ENCODE peak calls at places on chromosome 15, in seven cellular contexts. K, L, Y, N, S, C and F are unnamed samples. For H3K27me3, H3K4me1 and H3K36me3, the result is how much of the 10 kb centered on the place peaks cover.

GRCh38 chr15:86892774-86893449 is 813.2 kb downstream of the AGBL1 start:
- DNase-seq in K (no peak), L (no peak), Y (peak), N (no peak), S (no peak), C (no peak), F (no peak)

GRCh38 chr15:65318870-65319356 is 14.4 kb downstream of the RNU5B-1 start:
- DNase-seq in K (peak), L (peak), Y (peak), N (peak), S (peak), C (no peak), F (no peak)

GRCh38 chr15:70241031-70241430 is 143.3 kb upstream of the TLE3 start:
- DNase-seq in K (no peak), L (no peak), Y (no peak), N (no peak), S (peak), C (no peak), F (no peak)

GRCh38 chr15:58766290-58766689 is 4.8 kb upstream of the MINDY2 start:
- DNase-seq in K (no peak), L (no peak), Y (no peak), N (no peak), S (no peak), C (no peak), F (no peak)

GRCh38 chr15:94526071-94526689 is 294.8 kb downstream of the MCTP2 start:
- DNase-seq in K (no peak), L (no peak), Y (peak), N (no peak), S (no peak), C (no peak), F (peak)

GRCh38 chr15:80179025-80179759 is 26.4 kb downstream of the FAH start:
- DNase-seq in K (no peak), L (no peak), Y (peak), N (no peak), S (no peak), C (no peak), F (no peak)

GRCh38 chr15:80615783-80616391 is 79.2 kb upstream of the ABHD17C start:
- DNase-seq in K (no peak), L (peak), Y (peak), N (no peak), S (peak), C (peak), F (no peak)

GRCh38 chr15:34336947-34337556 is 529 bp downstream of the SLC12A6 start:
- DNase-seq in K (no peak), L (no peak), Y (no peak), N (no peak), S (no peak), C (no peak), F (no peak)

GRCh38 chr15:34993877-34994276 is 5.8 kb upstream of the ZNF770 start:
- DNase-seq in K (no peak), L (no peak), Y (no peak), N (no peak), S (no peak), C (no peak), F (no peak)

GRCh38 chr15:70048578-70048977 is 49.1 kb downstream of the TLE3 start:
- DNase-seq in K (no peak), L (peak), Y (no peak), N (no peak), S (peak), C (no peak), F (no peak)

GRCh38 chr15:71448688-71449114 is 333.4 kb downstream of the THSD4 start:
- DNase-seq in K (peak), L (no peak), Y (peak), N (no peak), S (peak), C (no peak), F (peak)

GRCh38 chr15:67967871-67968423 is 86.2 kb upstream of the PIAS1 start:
- DNase-seq in K (peak), L (peak), Y (peak), N (no peak), S (peak), C (no peak), F (peak)

GRCh38 chr15:41017051-41017735 is 63.9 kb downstream of the CHAC1 start:
- DNase-seq in K (no peak), L (no peak), Y (peak), N (no peak), S (no peak), C (no peak), F (no peak)

GRCh38 chr15:27714675-27715074 is 384.4 kb downstream of the OCA2 start:
- DNase-seq in K (no peak), L (no peak), Y (no peak), N (no peak), S (no peak), C (no peak), F (peak)

GRCh38 chr15:43541785-43542184 is 24.4 kb downstream of the MAP1A start:
- DNase-seq in K (no peak), L (no peak), Y (peak), N (no peak), S (no peak), C (no peak), F (no peak)

GRCh38 chr15:79032656-79033055 is 57.9 kb downstream of the RASGRF1 start:
- DNase-seq in K (no peak), L (no peak), Y (no peak), N (no peak), S (no peak), C (no peak), F (no peak)

GRCh38 chr15:42368096-42368495 is 8.8 kb downstream of the CAPN3 start:
- DNase-seq in K (no peak), L (no peak), Y (no peak), N (no peak), S (no peak), C (no peak), F (no peak)

GRCh38 chr15:68681836-68682235 is 103.0 kb downstream of the CORO2B start:
- DNase-seq in K (no peak), L (no peak), Y (no peak), N (no peak), S (no peak), C (no peak), F (no peak)

GRCh38 chr15:31456329-31457060 is 129.9 kb downstream of the KLF13 start:
- DNase-seq in K (no peak), L (no peak), Y (no peak), N (no peak), S (no peak), C (no peak), F (no peak)

GRCh38 chr15:64462492-64462891 is 2.1 kb downstream of the ZNF609 start:
- DNase-seq in K (no peak), L (no peak), Y (no peak), N (no peak), S (no peak), C (no peak), F (no peak)

GRCh38 chr15:67822537-67823370 is 2.6 kb upstream of the SKOR1 start:
- DNase-seq in K (no peak), L (peak), Y (no peak), N (no peak), S (no peak), C (no peak), F (no peak)

GRCh38 chr15:59413577-59413976 is 24.4 kb upstream of the FAM81A start:
- DNase-seq in K (no peak), L (no peak), Y (no peak), N (no peak), S (no peak), C (no peak), F (no peak)

GRCh38 chr15:42157981-42158765 is 1.7 kb upstream of the PLA2G4F start:
- DNase-seq in K (no peak), L (no peak), Y (peak), N (no peak), S (peak), C (no peak), F (no peak)

GRCh38 chr15:68783226-68784054 is 37.3 kb downstream of the ANP32A start:
- DNase-seq in K (no peak), L (no peak), Y (peak), N (peak), S (no peak), C (no peak), F (peak)

GRCh38 chr15:80550219-80550909 is 144.7 kb upstream of the ABHD17C start:
- DNase-seq in K (no peak), L (no peak), Y (peak), N (no peak), S (no peak), C (peak), F (no peak)

GRCh38 chr15:63389902-63390301 is 8.3 kb upstream of the CA12 start:
- DNase-seq in K (no peak), L (no peak), Y (no peak), N (no peak), S (peak), C (no peak), F (no peak)

GRCh38 chr15:79172032-79172481 is 81.5 kb upstream of the RASGRF1 start:
- DNase-seq in K (no peak), L (no peak), Y (no peak), N (no peak), S (no peak), C (no peak), F (no peak)

GRCh38 chr15:82298032-82298431 is 35.4 kb downstream of the SAXO2 start:
- DNase-seq in K (no peak), L (no peak), Y (no peak), N (no peak), S (no peak), C (peak), F (no peak)

GRCh38 chr15:55782901-55783300 is 39.9 kb upstream of the PRTG start:
- DNase-seq in K (no peak), L (no peak), Y (no peak), N (no peak), S (no peak), C (no peak), F (no peak)

GRCh38 chr15:69414702-69415161 is 583 bp downstream of the KIF23 start:
- DNase-seq in K (peak), L (no peak), Y (peak), N (no peak), S (no peak), C (no peak), F (no peak)

GRCh38 chr15:95840004-95840403 is 490.5 kb upstream of the NR2F2 start:
- DNase-seq in K (peak), L (peak), Y (peak), N (no peak), S (peak), C (no peak), F (no peak)

GRCh38 chr15:74783808-74784175 is 1.9 kb downstream of the CSK start:
- DNase-seq in K (no peak), L (no peak), Y (no peak), N (no peak), S (no peak), C (no peak), F (no peak)

GRCh38 chr15:74784426-74784825 is 2.5 kb downstream of the CSK start:
- DNase-seq in K (no peak), L (no peak), Y (no peak), N (no peak), S (no peak), C (no peak), F (no peak)

GRCh38 chr15:74785716-74786032 is 3.8 kb downstream of the CSK start:
- DNase-seq in K (no peak), L (no peak), Y (no peak), N (no peak), S (no peak), C (no peak), F (no peak)

GRCh38 chr15:74786659-74787165 is 4.8 kb downstream of the CSK start:
- DNase-seq in K (no peak), L (peak), Y (no peak), N (no peak), S (no peak), C (no peak), F (no peak)

GRCh38 chr15:74784854-74785715 is 3.2 kb downstream of the CSK start:
- DNase-seq in K (no peak), L (no peak), Y (no peak), N (no peak), S (no peak), C (no peak), F (no peak)
- H3K27me3 ChIP-seq in K (under half), L (under half), Y (under half), N (under half), S (under half), C (under half), F (under half)

DNA sequence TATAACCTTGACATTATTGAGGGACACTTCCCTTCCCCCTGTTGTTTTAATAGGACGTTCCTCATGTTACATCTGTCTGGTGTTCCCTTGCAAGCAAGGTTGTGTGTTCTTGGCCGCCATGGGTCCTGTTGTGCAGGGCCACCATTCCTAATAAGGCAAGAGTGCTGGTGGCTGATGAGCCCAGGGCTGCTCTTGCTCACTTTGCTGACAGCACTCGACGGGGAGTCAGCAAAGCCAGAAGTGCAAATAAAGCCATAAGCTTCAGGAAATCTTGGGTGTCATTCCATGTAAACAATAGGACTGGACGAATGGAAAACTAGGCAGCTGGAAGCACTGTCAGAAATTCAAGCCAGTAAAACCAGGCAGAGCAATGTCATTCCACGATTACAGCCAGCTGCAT is 75.8 kb downstream of the SQOR start:
- DNase-seq in K (no peak), L (no peak), Y (peak), N (no peak), S (no peak), C (no peak), F (no peak)
- H3K4me1 ChIP-seq in K (under half), L (under half), Y (under half), N (under half), S (under half), C (under half), F (under half)

DNA sequence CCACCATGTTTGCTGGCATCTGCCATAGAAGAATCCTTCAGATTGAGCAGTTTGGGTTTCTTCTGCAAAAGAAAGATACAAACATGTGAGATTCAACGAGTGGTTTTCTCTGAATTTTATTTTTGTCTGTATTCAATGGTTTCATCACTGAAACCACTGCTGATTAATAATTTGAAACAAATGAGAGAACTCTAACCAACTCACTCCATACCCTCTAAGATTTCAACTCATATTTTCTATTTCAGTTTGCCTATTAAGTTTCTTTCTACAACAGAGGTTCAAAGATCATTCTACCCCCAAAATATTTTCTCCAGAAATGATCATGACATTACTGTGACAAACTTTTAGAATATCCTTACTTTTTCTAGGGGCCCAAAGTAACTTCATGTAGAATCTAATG is 38.7 kb upstream of the MAN2C1 start:
- DNase-seq in K (no peak), L (no peak), Y (no peak), N (no peak), S (no peak), C (no peak), F (no peak)
- H3K36me3 ChIP-seq in K (half or more), L (half or more), Y (half or more), N (half or more), S (under half), C (half or more), F (under half)

GRCh38 chr15:77838061-77838460 is 205.3 kb upstream of the LINGO1 start:
- DNase-seq in K (no peak), L (no peak), Y (no peak), N (no peak), S (no peak), C (no peak), F (no peak)
- H3K27me3 ChIP-seq in K (under half), L (under half), Y (under half), N (under half), S (under half), C (under half), F (under half)

DNA sequence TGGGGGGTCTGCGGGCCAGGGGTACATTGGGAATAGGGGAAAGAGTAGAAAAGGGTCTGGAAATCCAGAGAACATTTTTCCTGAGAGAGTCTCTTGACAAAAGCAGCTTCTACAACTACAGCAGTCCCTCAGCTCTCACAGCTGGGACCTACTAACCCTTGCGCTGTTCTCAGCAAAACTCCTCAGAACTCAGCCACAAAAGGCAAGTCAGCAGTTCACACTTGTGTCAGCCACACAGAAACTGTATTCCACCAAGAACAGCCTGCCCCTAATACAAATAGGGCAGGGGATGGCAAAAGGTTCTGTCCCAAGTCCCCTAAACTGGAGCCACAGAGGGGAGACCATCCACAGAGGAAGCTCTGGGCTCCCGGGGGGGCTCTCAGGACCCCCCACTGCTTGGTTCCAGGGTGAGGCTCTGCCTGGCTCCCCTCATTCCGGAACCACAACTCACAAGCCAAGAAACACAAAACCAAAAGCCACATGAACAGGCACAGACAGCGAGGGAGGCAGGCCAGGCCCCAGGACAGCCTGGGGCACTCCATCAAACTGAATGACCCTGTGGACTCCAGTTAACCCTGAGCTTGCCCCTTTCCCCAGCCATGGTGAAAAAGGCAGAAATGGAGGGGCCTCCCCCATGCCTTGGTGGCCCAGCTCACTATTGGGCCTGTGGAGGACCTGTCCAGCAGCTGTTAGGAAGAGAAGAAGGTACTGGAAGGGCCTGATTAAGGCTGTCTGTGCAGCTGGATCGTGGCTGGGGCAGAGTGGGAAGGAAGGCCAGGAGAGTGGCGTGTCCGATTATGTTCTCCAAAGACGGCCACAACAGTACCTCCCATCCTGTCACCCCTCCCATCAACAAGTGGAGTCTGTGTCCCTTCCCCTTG is 162.0 kb downstream of the CHSY1 start:
- DNase-seq in K (no peak), L (no peak), Y (no peak), N (no peak), S (no peak), C (no peak), F (no peak)
- H3K4me1 ChIP-seq in K (under half), L (under half), Y (under half), N (under half), S (under half), C (under half), F (under half)

GRCh38 chr15:99614749-99615288 is 49.0 kb downstream of the MEF2A start:
- DNase-seq in K (no peak), L (no peak), Y (peak), N (no peak), S (no peak), C (no peak), F (no peak)
- H3K36me3 ChIP-seq in K (under half), L (under half), Y (under half), N (under half), S (under half), C (under half), F (under half)